ENCODE peak calls at places on chromosomes 6 and 20, in four cellular contexts. K, J, Z and T are unnamed samples.

GRCh38 chr6:144744720-144745119 is 459.6 kb downstream of the UTRN start:
- DNase-seq in J (peak; percentile 5), K (no peak), Z (no peak), T (no peak)

GRCh38 chr6:152170702-152171667 is 363.5 kb downstream of the ESR1 start:
- DNase-seq in Z (no peak), J (peak; percentile 38), K (no peak), T (no peak)

GRCh38 chr6:46255528-46255927 is 84.7 kb upstream of the ENPP5 start:
- DNase-seq in Z (no peak), J (no peak), K (no peak), T (no peak)

GRCh38 chr20:29497261-29497671 is 1760.2 kb upstream of the DEFB115 start:
- DNase-seq in J (no peak), K (peak; percentile 52), Z (peak; percentile 72), T (no peak)

GRCh38 chr6:39203804-39204495 is 25.3 kb downstream of the KCNK5 start:
- DNase-seq in K (no peak), J (peak; percentile 71), Z (no peak), T (no peak)

GRCh38 chr6:45431314-45432058 is 53.8 kb upstream of the SUPT3H start:
- DNase-seq in Z (no peak), J (no peak), K (no peak), T (no peak)

GRCh38 chr6:160238786-160239751 is 19.6 kb downstream of the SLC22A2 start:
- DNase-seq in Z (no peak), K (no peak), J (no peak), T (no peak)

GRCh38 chr20:4509825-4510522 is 211.7 kb upstream of the PRND start:
- DNase-seq in Z (no peak), J (no peak), K (no peak), T (no peak)

GRCh38 chr20:58155148-58155925 is 73.1 kb downstream of the ANKRD60 start:
- DNase-seq in J (no peak), K (no peak), Z (no peak), T (no peak)

GRCh38 chr6:159117541-159117940 is 51.7 kb upstream of the FNDC1 start:
- DNase-seq in Z (no peak), K (no peak), J (no peak), T (no peak)

GRCh38 chr6:53432318-53433161 is 83.8 kb upstream of the ELOVL5 start:
- DNase-seq in K (no peak), J (peak; percentile 62), Z (no peak), T (no peak)

GRCh38 chr6:26155066-26155925 is 68.1 kb downstream of the HFE start:
- DNase-seq in Z (peak; percentile 59), K (peak; percentile 71), J (peak; percentile 34), T (no peak)

GRCh38 chr6:36357872-36358234 is 21.2 kb upstream of the BNIP5 start:
- DNase-seq in J (peak; percentile 48), K (no peak), Z (no peak), T (no peak)

GRCh38 chr6:109455502-109456282 is at the start of gene MICAL1:
- DNase-seq in Z (peak; percentile 81), J (peak; percentile 84), K (peak; percentile 62), T (no peak)

GRCh38 chr20:18767676-18768075 is 45.9 kb upstream of the SCP2D1 start:
- DNase-seq in K (no peak), J (no peak), Z (no peak), T (no peak)

GRCh38 chr20:9179193-9179802 is 110.4 kb downstream of the PLCB4 start:
- DNase-seq in K (no peak), J (no peak), Z (no peak), T (no peak)

GRCh38 chr6:3088446-3088845 is 20.2 kb downstream of the RIPK1 start:
- DNase-seq in J (no peak), Z (no peak), K (peak; percentile 34), T (no peak)

GRCh38 chr20:45629496-45630100 is at the start of gene WFDC10A:
- DNase-seq in J (peak; percentile 72), K (peak; percentile 10), Z (peak; percentile 32), T (no peak)

GRCh38 chr20:38875170-38875993 is 50.8 kb upstream of the FAM83D start:
- DNase-seq in K (no peak), J (no peak), Z (peak; percentile 90), T (no peak)

GRCh38 chr6:42301986-42302385 is 84.3 kb upstream of the MRPS10 start:
- DNase-seq in J (no peak), K (no peak), Z (no peak), T (no peak)

GRCh38 chr6:92790381-92790780 is 629.0 kb downstream of the EPHA7 start:
- DNase-seq in J (no peak), K (no peak), Z (no peak), T (no peak)

GRCh38 chr6:155481215-155481614 is 25.6 kb upstream of the NOX3 start:
- DNase-seq in J (no peak), Z (no peak), K (no peak), T (no peak)

GRCh38 chr6:106973841-106974336 is 640 bp downstream of the CD24 start:
- DNase-seq in Z (peak; percentile 10), K (no peak), J (peak; percentile 50), T (no peak)

GRCh38 chr6:5054427-5054873 is 30.7 kb upstream of the PPP1R3G start:
- DNase-seq in K (no peak), J (no peak), Z (no peak), T (no peak)

GRCh38 chr6:3283641-3284435 is 25.1 kb downstream of the PSMG4 start:
- DNase-seq in J (no peak), Z (no peak), K (no peak), T (no peak)

GRCh38 chr20:371755-372542 is 8.6 kb upstream of the TRIB3 start:
- DNase-seq in K (peak; percentile 52), Z (no peak), J (peak; percentile 89), T (no peak)

GRCh38 chr6:149628865-149629544 is 19.5 kb downstream of the KATNA1 start:
- DNase-seq in K (no peak), J (no peak), Z (no peak), T (no peak)

GRCh38 chr6:147106759-147107401 is 97.3 kb upstream of the STXBP5 start:
- DNase-seq in Z (no peak), J (peak; percentile 8), K (no peak), T (no peak)

GRCh38 chr20:60057123-60057865 is 99.1 kb downstream of the CDH26 start:
- DNase-seq in J (peak; percentile 83), K (peak; percentile 65), Z (peak; percentile 70), T (peak; percentile 89)

GRCh38 chr6:25017932-25018581 is 82.3 kb upstream of the RIPOR2 start:
- DNase-seq in Z (peak; percentile 62), K (peak; percentile 62), J (peak; percentile 75), T (no peak)

GRCh38 chr6:31734703-31735500 is 1.4 kb downstream of the CLIC1 start:
- DNase-seq in K (peak; percentile 36), J (peak; percentile 78), Z (peak; percentile 38), T (no peak)

GRCh38 chr20:30611239-30611984 is 646.1 kb upstream of the DEFB115 start:
- DNase-seq in Z (no peak), J (no peak), K (no peak), T (no peak)

GRCh38 chr20:52049001-52049731 is 142.4 kb downstream of the ZFP64 start:
- DNase-seq in Z (no peak), K (no peak), J (peak; percentile 12), T (no peak)

GRCh38 chr6:45305546-45305945 is 22.6 kb upstream of the RUNX2 start:
- DNase-seq in Z (no peak), J (no peak), K (no peak), T (no peak)

GRCh38 chr20:57443349-57443748 is 52.2 kb downstream of the RBM38 start:
- DNase-seq in Z (no peak), J (no peak), K (no peak), T (no peak)

GRCh38 chr6:151805286-151805840 is 2.1 kb upstream of the ESR1 start:
- DNase-seq in Z (no peak), K (no peak), J (no peak), T (no peak)

GRCh38 chr6:56852611-56853010 is 102.3 kb upstream of the BEND6 start:
- DNase-seq in K (no peak), J (no peak), Z (no peak), T (no peak)
- H3K4me3 ChIP-seq in K (no peak overlapping the region), J (no peak overlapping the region), Z (no peak overlapping the region), T (no peak overlapping the region)

GRCh38 chr20:10671221-10671849 is 2.5 kb downstream of the JAG1 start:
- DNase-seq in J (peak; percentile 93), K (peak; percentile 84), Z (no peak), T (no peak)
- H3K4me1 ChIP-seq in J (peaks cover 23% of the 10 kb centered on the region), K (peaks cover 15% of the 10 kb centered on the region), Z (peaks cover 7% of the 10 kb centered on the region), T (peaks cover 48% of the 10 kb centered on the region)

GRCh38 chr6:122569372-122569771 is 40.8 kb upstream of the PKIB start:
- DNase-seq in Z (no peak), K (no peak), J (no peak), T (no peak)
- TF ChIP-seq CTCF in Z (no peak), K (no peak), J (no peak), T (no peak)

GRCh38 chr6:130395164-130395563 is 29.3 kb downstream of the TMEM200A start:
- DNase-seq in J (no peak), K (no peak), Z (no peak), T (no peak)

GRCh38 chr6:130390890-130391289 is 25.1 kb downstream of the TMEM200A start:
- DNase-seq in Z (no peak), K (no peak), J (no peak), T (no peak)

GRCh38 chr6:130394238-130394637 is 28.4 kb downstream of the TMEM200A start:
- DNase-seq in K (no peak), J (no peak), Z (no peak), T (no peak)

GRCh38 chr6:130393306-130393705 is 27.5 kb downstream of the TMEM200A start:
- DNase-seq in Z (no peak), K (no peak), J (no peak), T (no peak)

GRCh38 chr6:130396722-130397121 is 30.9 kb downstream of the TMEM200A start:
- DNase-seq in Z (no peak), J (no peak), K (no peak), T (no peak)
- H3K4me3 ChIP-seq in Z (no peak overlapping the region), J (no peak overlapping the region), K (no peak overlapping the region), T (no peak overlapping the region)

GRCh38 chr20:34320861-34321260 is 17.7 kb upstream of the AHCY start:
- DNase-seq in K (no peak), Z (no peak), J (no peak), T (no peak)
- H3K4me1 ChIP-seq in K (peaks cover 3% of the 10 kb centered on the region), Z (no peaks in the 10 kb centered on the region), J (no peaks in the 10 kb centered on the region), T (no peaks in the 10 kb centered on the region)

DNA sequence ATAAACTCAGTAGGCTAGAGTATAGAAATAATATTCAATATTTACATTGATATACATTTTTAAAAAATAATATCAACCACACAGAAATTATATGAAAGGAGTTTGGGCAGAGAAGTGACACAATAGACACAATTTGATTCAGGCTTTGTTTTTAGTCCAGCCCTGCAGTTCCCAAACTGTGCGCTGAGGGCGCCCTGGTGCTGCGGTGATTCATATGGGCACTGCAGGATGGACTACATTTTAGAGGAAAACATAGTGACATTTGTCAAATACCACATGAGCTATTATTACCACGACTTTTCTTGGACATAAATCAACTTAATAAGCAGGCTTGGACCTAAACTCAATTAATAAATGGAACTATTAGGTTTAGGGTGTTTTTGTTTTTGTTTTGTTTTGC is 364.3 kb upstream of the ID4 start:
- DNase-seq in K (no peak), J (no peak), Z (no peak), T (no peak)
- TF ChIP-seq CTCF in K (no peak), J (peak; percentile 26), Z (peak; percentile 15), T (no peak)

GRCh38 chr6:27238010-27238983 is 9.2 kb upstream of the PRSS16 start:
- DNase-seq in Z (peak; percentile 53), K (no peak), J (no peak), T (no peak)
- H3K4me3 ChIP-seq in Z (peak overlapping the region; percentile 88), K (no peak overlapping the region), J (peak overlapping the region; percentile 39), T (no peak overlapping the region)